ENCODE peak calls at places on chromosomes 1 and 21, in four cellular contexts. H, E, L and N are unnamed samples.

GRCh38 chr1:58062635-58063034 is 483.9 kb downstream of the OMA1 start:
- DNase-seq in H (no peak), E (no peak), L (no peak), N (no peak)

GRCh38 chr21:44749116-44749758 is 37.9 kb upstream of the TSPEAR start:
- DNase-seq in H (no peak), E (no peak), L (no peak), N (no peak)

GRCh38 chr1:92872719-92873118 is 40.9 kb downstream of the RPL5 start:
- DNase-seq in H (no peak), E (no peak), L (no peak), N (no peak)

GRCh38 chr1:50371749-50372148 is 51.5 kb downstream of the DMRTA2 start:
- DNase-seq in H (no peak), E (no peak), L (no peak), N (no peak)

GRCh38 chr1:3061566-3061965 is 7.4 kb upstream of the PRDM16 start:
- DNase-seq in H (no peak), E (peak), L (no peak), N (no peak)

GRCh38 chr1:162822391-162823200 is 32.1 kb downstream of the HSD17B7 start:
- DNase-seq in H (peak), E (peak), L (no peak), N (no peak)

GRCh38 chr1:223326776-223327175 is 37.2 kb downstream of the SUSD4 start:
- DNase-seq in H (no peak), E (no peak), L (no peak), N (no peak)

GRCh38 chr1:67683306-67683705 is 1.7 kb upstream of the GADD45A start:
- DNase-seq in H (no peak), E (no peak), L (no peak), N (no peak)

GRCh38 chr1:116130376-116130775 is 19.2 kb downstream of the MAB21L3 start:
- DNase-seq in H (no peak), E (no peak), L (no peak), N (no peak)

GRCh38 chr1:221782461-221782860 is 40.6 kb upstream of the DUSP10 start:
- DNase-seq in H (no peak), E (no peak), L (no peak), N (no peak)

GRCh38 chr1:228378453-228379164 is 28.0 kb downstream of the TRIM11 start:
- DNase-seq in H (peak), E (peak), L (no peak), N (no peak)

GRCh38 chr1:21496886-21497285 is 12.3 kb upstream of the ALPL start:
- DNase-seq in H (no peak), E (no peak), L (no peak), N (no peak)

GRCh38 chr1:7808253-7808844 is 24.3 kb downstream of the PER3 start:
- DNase-seq in H (peak), E (no peak), L (no peak), N (peak)

GRCh38 chr21:30592140-30592539 is at the start of gene KRTAP6-3:
- DNase-seq in H (no peak), E (no peak), L (no peak), N (no peak)

GRCh38 chr1:222114536-222115156 is 372.8 kb upstream of the DUSP10 start:
- DNase-seq in H (no peak), E (no peak), L (no peak), N (no peak)

GRCh38 chr1:61157420-61157987 is 75.1 kb downstream of the NFIA start:
- DNase-seq in H (peak), E (no peak), L (no peak), N (peak)

GRCh38 chr1:205983925-205984725 is 19.1 kb downstream of the RAB7B start:
- DNase-seq in H (peak), E (peak), L (no peak), N (peak)

GRCh38 chr1:71916894-71917293 is 365.4 kb downstream of the NEGR1 start:
- DNase-seq in H (no peak), E (no peak), L (no peak), N (no peak)

GRCh38 chr1:83889707-83890106 is 109.2 kb downstream of the TTLL7 start:
- DNase-seq in H (no peak), E (no peak), L (no peak), N (no peak)

GRCh38 chr21:38753114-38754100 is 52.3 kb upstream of the ETS2 start:
- DNase-seq in H (no peak), E (no peak), L (no peak), N (no peak)

GRCh38 chr1:85372683-85373446 is 92.1 kb downstream of the DDAH1 start:
- DNase-seq in H (no peak), E (no peak), L (no peak), N (peak)

GRCh38 chr1:219460561-219461511 is 152.1 kb downstream of the ZC3H11B start:
- DNase-seq in H (no peak), E (no peak), L (peak), N (no peak)

GRCh38 chr21:36321325-36322082 is 1.5 kb downstream of the MORC3 start:
- DNase-seq in H (peak), E (no peak), L (no peak), N (no peak)

GRCh38 chr21:15631342-15631741 is 98.4 kb upstream of the USP25 start:
- DNase-seq in H (no peak), E (no peak), L (no peak), N (no peak)

GRCh38 chr1:101520302-101520701 is 283.5 kb downstream of the S1PR1 start:
- DNase-seq in H (peak), E (peak), L (peak), N (peak)

GRCh38 chr1:221868894-221869293 is 127.0 kb upstream of the DUSP10 start:
- DNase-seq in H (no peak), E (no peak), L (no peak), N (no peak)

GRCh38 chr1:17606826-17607440 is 67.4 kb downstream of the ARHGEF10L start:
- DNase-seq in H (peak), E (peak), L (no peak), N (peak)

GRCh38 chr21:16180613-16181012 is 450.8 kb downstream of the USP25 start:
- DNase-seq in H (no peak), E (no peak), L (no peak), N (peak)

GRCh38 chr1:64538389-64538788 is 68.5 kb downstream of the CACHD1 start:
- DNase-seq in H (no peak), E (no peak), L (no peak), N (no peak)

GRCh38 chr1:64539279-64539678 is 69.3 kb downstream of the CACHD1 start:
- DNase-seq in H (no peak), E (no peak), L (no peak), N (no peak)

GRCh38 chr1:64540265-64540791 is 70.4 kb downstream of the CACHD1 start:
- DNase-seq in H (no peak), E (no peak), L (no peak), N (no peak)

GRCh38 chr1:64537942-64538341 is 68.0 kb downstream of the CACHD1 start:
- DNase-seq in H (peak), E (no peak), L (no peak), N (no peak)

DNA sequence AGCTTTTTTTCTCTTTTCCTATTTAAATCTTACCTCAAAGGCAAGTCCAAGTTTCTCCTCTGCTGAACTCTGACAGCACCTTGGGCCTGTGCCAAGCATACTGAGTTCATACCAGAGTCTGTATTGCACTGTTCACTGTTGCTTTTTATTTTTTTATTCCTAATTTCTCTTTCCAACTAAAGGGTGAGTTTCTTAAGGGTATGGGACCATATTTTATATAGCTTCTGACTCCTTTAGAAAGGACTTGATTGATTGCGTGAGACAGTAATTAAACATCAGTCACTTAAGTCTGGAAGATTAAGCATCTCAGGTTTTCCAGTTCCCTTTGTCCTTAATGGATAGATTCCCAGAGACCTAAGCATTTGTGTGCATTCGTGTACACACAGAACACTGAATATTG is 69.9 kb downstream of the CACHD1 start:
- DNase-seq in H (no peak), E (no peak), L (no peak), N (no peak)
- TF ChIP-seq TCF12 in H (no peak), E (no peak), L (no peak), N (no peak)

DNA sequence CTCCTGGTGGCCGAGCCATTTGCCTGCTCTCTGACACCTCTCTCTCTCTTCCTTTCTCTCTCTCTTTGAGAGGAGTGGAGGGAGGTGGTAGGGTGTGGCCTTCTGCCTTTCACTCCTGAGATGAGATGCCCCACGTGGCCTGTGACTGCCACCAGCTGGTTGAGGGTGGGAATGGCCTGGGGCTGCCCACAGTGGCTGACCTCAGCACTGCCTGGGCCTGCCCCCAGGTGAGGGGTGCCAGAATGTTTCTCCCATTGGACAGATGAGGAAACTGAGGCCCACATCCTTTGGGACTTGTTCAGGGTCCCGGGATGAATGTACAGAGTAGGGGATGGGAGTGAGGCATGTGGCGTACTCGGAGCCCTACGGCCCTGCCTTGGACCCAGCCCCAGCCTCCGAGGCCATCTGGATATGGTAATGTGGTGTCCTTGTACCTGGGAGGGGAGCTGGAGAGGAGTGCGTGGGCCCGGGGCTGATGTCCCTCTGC is 12.7 kb upstream of the C1orf167 start:
- DNase-seq in H (peak), E (peak), L (no peak), N (peak)
- TF ChIP-seq TCF12 in H (no peak), E (no peak), L (no peak), N (no peak)

DNA sequence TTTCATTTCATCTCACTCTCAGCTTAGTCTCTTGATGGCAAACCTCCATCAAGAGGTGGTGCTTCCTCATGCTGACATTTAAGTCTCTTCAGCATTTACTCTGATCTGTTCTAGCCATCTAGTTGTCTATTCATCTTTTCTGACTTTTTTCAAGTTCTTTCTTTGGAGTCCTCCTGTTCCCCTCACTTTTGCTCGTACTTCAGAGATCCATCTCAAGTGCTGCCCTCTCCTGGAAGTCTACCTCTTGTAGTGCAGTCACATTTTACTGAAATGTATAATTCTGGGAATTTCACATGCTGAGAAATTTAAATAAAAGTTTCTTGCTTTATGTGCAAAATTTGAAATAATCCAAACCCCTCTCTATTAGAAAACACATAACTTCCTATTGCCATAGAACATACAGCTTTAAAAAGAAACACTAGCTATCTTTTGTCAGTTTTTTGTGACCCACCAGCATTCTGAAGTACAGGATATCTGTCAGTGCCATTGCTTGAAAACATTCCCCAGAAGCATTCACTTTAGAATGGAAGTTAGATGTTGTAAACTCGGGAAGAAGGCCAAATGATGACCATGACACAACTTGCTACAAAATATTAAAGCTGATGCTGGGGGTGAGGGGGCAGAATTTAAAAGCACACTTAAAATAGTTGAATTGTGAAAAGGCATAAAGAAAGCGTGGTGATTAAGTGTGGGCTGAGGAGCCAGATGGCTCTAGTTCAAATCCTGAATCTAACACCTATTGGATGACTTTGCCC is 21.9 kb downstream of the RLF start:
- DNase-seq in H (no peak), E (no peak), L (no peak), N (peak)
- TF ChIP-seq TCF12 in H (no peak), E (no peak), L (no peak), N (no peak)

GRCh38 chr21:46215436-46216131 is 13.0 kb downstream of the LSS start:
- DNase-seq in H (no peak), E (no peak), L (no peak), N (no peak)
- TF ChIP-seq TCF12 in H (no peak), E (no peak), L (no peak), N (no peak)

DNA sequence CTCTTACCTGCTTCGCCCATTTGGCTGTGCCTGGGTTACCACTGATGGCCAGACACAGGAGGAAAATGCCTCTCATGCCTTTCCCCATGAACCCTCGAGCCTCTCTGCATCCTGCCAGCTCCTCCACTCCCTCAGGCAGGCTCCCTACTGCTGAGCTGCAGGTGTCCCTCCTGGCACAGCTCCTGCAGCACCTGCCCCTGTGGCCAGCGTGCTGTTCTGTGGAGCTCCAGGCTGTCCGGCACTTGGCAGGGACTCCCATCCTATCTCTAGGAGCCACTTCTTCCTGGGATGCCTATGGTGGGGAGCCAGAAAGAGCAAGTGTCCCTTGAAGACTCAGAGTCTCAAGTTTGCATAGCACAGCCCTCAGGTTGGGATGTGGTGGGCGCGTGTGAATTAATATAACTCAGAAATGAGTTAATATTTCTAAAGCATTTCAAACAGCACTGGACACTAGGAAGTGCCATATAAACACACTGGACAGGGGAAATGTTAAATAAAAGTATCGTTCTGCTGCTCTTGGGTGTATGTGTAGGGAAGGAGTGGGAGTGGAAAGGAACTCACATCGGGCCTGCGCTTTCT is 2.6 kb downstream of the LRRC71 start:
- DNase-seq in H (no peak), E (no peak), L (no peak), N (no peak)
- TF ChIP-seq TCF12 in H (no peak), E (no peak), L (no peak), N (no peak)

DNA sequence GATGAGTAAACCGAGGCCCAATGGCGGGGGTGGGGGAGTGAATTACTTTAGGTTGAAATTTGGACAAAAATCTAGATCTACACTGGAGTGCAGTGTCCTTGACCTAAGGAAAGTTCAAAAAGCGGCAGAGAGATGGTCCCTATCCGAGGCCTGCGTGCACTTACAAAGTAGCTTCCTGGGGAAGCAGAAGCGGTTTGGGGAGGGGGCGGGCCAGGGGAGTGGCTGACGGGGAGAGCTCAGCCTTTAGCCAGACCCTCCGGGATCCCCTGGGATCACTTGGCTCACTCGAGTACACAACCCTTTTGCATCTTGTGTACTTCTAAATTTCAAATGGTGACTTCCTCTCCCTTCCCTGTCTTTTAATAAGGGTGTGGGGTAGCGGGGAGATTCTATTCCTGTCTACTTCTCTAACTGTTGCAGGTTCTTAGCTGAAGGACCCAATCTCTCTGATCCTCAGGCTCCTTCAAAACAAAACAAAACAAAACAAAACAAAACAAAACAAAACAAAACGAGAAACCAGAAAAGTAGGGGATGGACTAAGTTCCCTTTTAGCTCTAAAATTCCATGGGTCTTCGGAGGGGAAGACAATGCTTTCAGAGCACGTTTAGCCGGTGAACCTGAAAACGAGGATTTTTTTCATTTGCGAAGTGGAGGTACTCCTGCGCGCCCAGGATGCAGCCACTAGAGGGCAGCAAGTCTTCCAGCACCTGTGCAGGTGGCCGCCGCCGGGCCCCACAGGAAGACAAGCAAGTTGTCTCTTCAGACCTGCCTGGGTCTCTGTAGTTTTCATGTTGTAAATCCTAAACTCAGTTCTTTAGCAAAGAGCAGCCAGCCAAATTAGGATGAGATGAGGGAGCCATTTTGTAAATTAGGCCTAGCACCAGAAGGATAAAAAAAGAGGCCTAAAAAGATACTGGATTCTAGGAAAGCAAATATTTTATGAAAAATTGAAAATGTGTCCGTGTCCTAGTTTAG is 17.9 kb upstream of the SNX27 start:
- DNase-seq in H (peak), E (peak), L (no peak), N (peak)
- TF ChIP-seq TCF12 in H (no peak), E (peak), L (peak), N (no peak)

GRCh38 chr1:63774617-63775417 is 1.0 kb downstream of the ROR1 start:
- DNase-seq in H (peak), E (peak), L (no peak), N (no peak)

GRCh38 chr1:63779338-63779819 is 5.6 kb downstream of the ROR1 start:
- DNase-seq in H (no peak), E (no peak), L (no peak), N (no peak)

GRCh38 chr1:63775418-63776127 is 1.8 kb downstream of the ROR1 start:
- DNase-seq in H (peak), E (no peak), L (no peak), N (no peak)

GRCh38 chr1:63777965-63778880 is 4.4 kb downstream of the ROR1 start:
- DNase-seq in H (no peak), E (no peak), L (no peak), N (no peak)

DNA sequence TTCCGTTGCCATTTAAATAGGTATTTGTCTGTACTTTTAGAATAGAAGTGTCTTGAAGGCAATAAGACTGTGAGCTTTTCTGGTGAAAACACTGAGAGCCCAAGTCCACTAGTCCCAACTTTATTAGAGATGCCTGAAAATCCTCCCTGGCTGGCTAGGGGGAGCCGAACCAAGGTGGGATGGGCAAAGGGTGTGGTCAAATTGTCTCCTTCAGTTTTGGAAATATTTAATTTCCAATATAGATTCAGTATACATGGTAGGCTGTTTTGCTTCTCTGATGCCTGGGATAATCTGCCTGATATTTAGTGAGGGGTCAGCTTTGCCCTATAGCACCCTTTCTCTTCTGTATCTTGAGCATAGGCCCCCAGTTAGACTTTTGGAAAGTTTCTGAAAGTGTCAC is 3.5 kb downstream of the ROR1 start:
- DNase-seq in H (no peak), E (no peak), L (no peak), N (no peak)
- TF ChIP-seq TCF12 in H (no peak), E (no peak), L (no peak), N (no peak)